ENCODE peak calls at places on chromosome 11, in six cellular contexts. X, S, R, L, T and O are unnamed samples.

GRCh38 chr11:77189588-77190210 is 61.7 kb downstream of the MYO7A start:
- DNase-seq in X (no peak), S (no peak), R (no peak), L (no peak), T (no peak), O (no peak)

GRCh38 chr11:118051611-118052461 is 25.0 kb upstream of the TMPRSS4 start:
- DNase-seq in X (no peak), S (no peak), R (no peak), L (no peak), T (no peak), O (peak)

GRCh38 chr11:34976496-34976895 is 60.1 kb downstream of the PDHX start:
- DNase-seq in X (no peak), S (no peak), R (no peak), L (no peak), T (no peak), O (no peak)

GRCh38 chr11:126963603-126964353 is 36.8 kb downstream of the KIRREL3 start:
- DNase-seq in X (peak), S (no peak), R (no peak), L (peak), T (no peak), O (no peak)

GRCh38 chr11:70307176-70307575 is 36.7 kb downstream of the PPFIA1 start:
- DNase-seq in X (no peak), S (no peak), R (no peak), L (peak), T (no peak), O (no peak)

GRCh38 chr11:100730266-100730665 is 43.2 kb downstream of the ARHGAP42 start:
- DNase-seq in X (no peak), S (no peak), R (no peak), L (no peak), T (no peak), O (no peak)

GRCh38 chr11:122751298-122752070 is 86.8 kb upstream of the CRTAM start:
- DNase-seq in X (no peak), S (no peak), R (no peak), L (peak), T (no peak), O (no peak)

GRCh38 chr11:122229078-122229477 is 113.1 kb upstream of the BLID start:
- DNase-seq in X (no peak), S (no peak), R (no peak), L (no peak), T (no peak), O (no peak)

GRCh38 chr11:48079602-48080001 is 99.2 kb downstream of the PTPRJ start:
- DNase-seq in X (no peak), S (no peak), R (no peak), L (no peak), T (no peak), O (no peak)

GRCh38 chr11:105073486-105074200 is 28.5 kb upstream of the CARD16 start:
- DNase-seq in X (no peak), S (no peak), R (no peak), L (peak), T (no peak), O (no peak)

GRCh38 chr11:81674211-81674610 is 1059.5 kb downstream of the FAM181B start:
- DNase-seq in X (no peak), S (no peak), R (no peak), L (no peak), T (no peak), O (no peak)

GRCh38 chr11:31237819-31238771 is 131.4 kb downstream of the DCDC1 start:
- DNase-seq in X (no peak), S (peak), R (no peak), L (peak), T (no peak), O (no peak)

GRCh38 chr11:120068114-120068573 is 69.8 kb downstream of the TRIM29 start:
- DNase-seq in X (peak), S (no peak), R (peak), L (peak), T (no peak), O (peak)

GRCh38 chr11:58658553-58659080 is 36.2 kb downstream of the CNTF start:
- DNase-seq in X (no peak), S (no peak), R (no peak), L (no peak), T (no peak), O (no peak)

GRCh38 chr11:129815596-129816461 is at the start of gene TMEM45B:
- DNase-seq in X (no peak), S (no peak), R (no peak), L (no peak), T (peak), O (no peak)
- H3K4me3 ChIP-seq in X (peak), S (peak), R (no peak), L (no peak), T (peak), O (peak)

DNA sequence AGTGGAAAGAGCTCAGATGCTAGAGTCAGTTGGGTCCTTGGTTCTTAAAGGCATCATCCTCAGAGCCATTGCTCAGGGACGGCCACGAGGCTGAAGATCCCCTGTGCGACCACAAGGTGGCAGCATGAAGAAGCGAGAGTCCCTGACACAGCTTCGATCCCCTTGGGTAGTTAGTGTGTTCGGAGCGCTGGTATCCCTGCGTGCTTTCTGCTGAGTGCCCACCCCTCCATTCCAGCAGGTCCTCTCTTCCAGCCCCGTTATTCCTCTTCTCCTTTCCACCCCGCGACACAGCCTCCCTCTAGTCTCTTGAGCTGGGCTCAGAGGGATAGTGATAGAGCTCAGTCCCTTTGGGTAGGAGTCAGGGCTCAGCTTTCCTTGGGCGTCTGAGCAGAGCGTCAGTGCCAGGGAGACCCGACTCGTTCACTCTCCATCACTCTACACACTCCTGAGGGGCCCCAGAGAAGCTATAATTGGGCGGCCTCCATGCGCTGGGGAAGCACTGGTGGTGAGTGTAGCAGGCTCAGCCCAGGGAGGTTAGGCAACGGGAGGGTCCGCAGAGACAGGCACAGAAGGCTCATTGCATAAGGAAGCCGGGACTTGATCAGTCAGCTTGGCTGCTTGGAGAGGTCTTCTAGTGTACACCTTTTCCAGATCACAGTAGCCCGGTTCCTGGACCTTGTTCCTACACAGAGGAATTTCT is at the start of gene OR51D1:
- DNase-seq in X (no peak), S (peak), R (peak), L (peak), T (peak), O (peak)
- H3K4me3 ChIP-seq in X (no peak), S (no peak), R (peak), L (no peak), T (no peak), O (peak)

GRCh38 chr11:18790820-18791174 is 801 bp downstream of the PTPN5 start:
- DNase-seq in X (no peak), S (no peak), R (no peak), L (no peak), T (no peak), O (no peak)
- H3K4me3 ChIP-seq in X (no peak), S (peak), R (no peak), L (no peak), T (no peak), O (no peak)

DNA sequence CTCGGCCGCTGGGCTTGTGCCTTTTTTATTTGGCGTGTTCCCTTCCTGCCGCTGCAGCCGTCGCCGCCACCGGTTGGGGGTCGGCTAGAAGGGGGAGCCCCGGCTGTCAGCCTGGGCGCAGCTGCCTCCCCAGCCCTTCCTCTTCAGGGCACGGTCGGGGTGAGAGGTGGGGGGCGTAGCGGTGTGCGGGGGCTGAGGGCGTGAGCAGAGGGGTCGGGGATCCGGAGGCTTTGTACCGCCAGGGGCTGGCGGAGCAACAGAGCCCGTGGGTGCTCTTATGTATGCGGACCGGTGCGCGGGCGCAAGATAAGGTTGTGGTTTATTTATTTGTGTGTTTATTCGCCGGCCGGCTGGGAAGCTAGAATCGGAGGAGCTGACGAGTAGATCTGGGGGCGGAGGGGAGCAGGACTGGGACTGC is 482 bp downstream of the ZBTB16 start:
- DNase-seq in X (no peak), S (no peak), R (no peak), L (peak), T (peak), O (no peak)
- H3K4me3 ChIP-seq in X (peak), S (peak), R (peak), L (peak), T (peak), O (peak)

GRCh38 chr11:68266121-68266891 is 5.5 kb downstream of the C11orf24 start:
- DNase-seq in X (no peak), S (no peak), R (no peak), L (no peak), T (no peak), O (no peak)
- H3K4me3 ChIP-seq in X (no peak), S (no peak), R (no peak), L (no peak), T (no peak), O (no peak)

GRCh38 chr11:123762422-123762821 is 8.1 kb upstream of the OR6X1 start:
- DNase-seq in X (no peak), S (no peak), R (no peak), L (no peak), T (no peak), O (no peak)
- H3K4me3 ChIP-seq in X (no peak), S (no peak), R (no peak), L (no peak), T (no peak), O (no peak)

GRCh38 chr11:64800633-64801464 is 2.2 kb downstream of the MAP4K2 start:
- DNase-seq in X (no peak), S (no peak), R (no peak), L (no peak), T (no peak), O (no peak)

GRCh38 chr11:64799925-64800632 is 2.9 kb downstream of the MAP4K2 start:
- DNase-seq in X (no peak), S (no peak), R (no peak), L (no peak), T (no peak), O (no peak)

GRCh38 chr11:64802370-64803162 is 448 bp downstream of the MAP4K2 start:
- DNase-seq in X (no peak), S (no peak), R (no peak), L (no peak), T (no peak), O (no peak)

GRCh38 chr11:64803163-64803845 is at the start of gene MAP4K2:
- DNase-seq in X (peak), S (peak), R (peak), L (peak), T (peak), O (peak)

GRCh38 chr11:64801591-64802369 is 1.2 kb downstream of the MAP4K2 start:
- DNase-seq in X (no peak), S (no peak), R (no peak), L (no peak), T (no peak), O (no peak)
- H3K4me3 ChIP-seq in X (no peak), S (no peak), R (peak), L (no peak), T (no peak), O (peak)

DNA sequence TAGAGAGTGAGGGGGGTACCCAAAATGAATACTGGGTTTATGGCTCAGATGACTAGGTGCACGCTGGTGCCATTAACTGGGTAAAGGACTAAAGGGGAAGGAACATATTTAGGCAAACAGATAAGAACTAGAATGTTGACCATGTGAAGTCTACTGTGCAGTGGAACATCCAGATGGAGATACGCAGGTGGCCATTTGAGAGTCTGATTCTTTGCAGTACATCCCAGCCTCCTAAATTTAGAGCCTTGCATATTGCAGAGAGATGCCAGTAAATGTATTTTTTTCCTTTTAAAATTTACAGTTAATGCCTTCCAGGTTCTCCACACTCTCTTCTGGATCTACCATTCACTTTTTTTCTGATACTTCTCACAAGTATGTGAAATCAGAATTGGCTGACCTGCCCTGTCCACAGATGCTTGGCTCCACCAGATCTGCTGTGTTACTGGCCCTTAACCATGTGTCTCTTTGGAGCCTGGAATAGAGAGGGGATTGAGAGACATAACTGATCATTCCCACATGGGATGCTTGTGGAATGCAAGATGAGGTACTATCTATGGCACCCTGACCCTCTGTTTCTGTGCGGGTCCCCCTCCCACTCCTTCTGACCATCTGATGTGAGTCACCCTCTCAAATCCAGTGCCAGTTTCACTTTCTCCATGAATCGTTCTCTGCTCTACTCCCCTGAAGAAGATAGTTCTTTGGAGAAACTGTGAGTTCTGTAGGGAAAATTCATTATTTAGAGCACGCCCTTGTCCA is 77.0 kb upstream of the NCAM1 start:
- DNase-seq in X (no peak), S (no peak), R (no peak), L (no peak), T (no peak), O (no peak)
- H3K4me3 ChIP-seq in X (no peak), S (no peak), R (no peak), L (no peak), T (no peak), O (no peak)